ENCODE peak calls at places on chromosomes 7 and 10, in six cellular contexts. One of them, this sample, is unnamed.

GRCh38 chr7:151409555-151410404 is at the start of gene WDR86:
- DNase-seq in BJ: no peak
- DNase-seq in H9: peak
- DNase-seq in heart left ventricle: no peak
- DNase-seq in GM12865: no peak
- DNase-seq in fibroblast of pulmonary artery: no peak
- DNase-seq in this sample: no peak

GRCh38 chr7:107978815-107979408 is 24.0 kb downstream of the LAMB1 start:
- DNase-seq in fibroblast of pulmonary artery: no peak
- DNase-seq in GM12865: no peak
- DNase-seq in H9: no peak
- DNase-seq in heart left ventricle: no peak
- DNase-seq in BJ: no peak
- DNase-seq in this sample: no peak

GRCh38 chr10:43060291-43060690 is 16.6 kb upstream of the RET start:
- DNase-seq in H9: no peak
- DNase-seq in GM12865: no peak
- DNase-seq in BJ: no peak
- DNase-seq in heart left ventricle: peak
- DNase-seq in fibroblast of pulmonary artery: no peak
- DNase-seq in this sample: no peak

GRCh38 chr7:138726288-138726687 is 25.1 kb upstream of the SVOPL start:
- DNase-seq in heart left ventricle: no peak
- DNase-seq in H9: peak
- DNase-seq in GM12865: no peak
- DNase-seq in BJ: no peak
- DNase-seq in fibroblast of pulmonary artery: no peak
- DNase-seq in this sample: no peak

GRCh38 chr7:83413425-83413824 is 235.5 kb downstream of the SEMA3E start:
- DNase-seq in GM12865: no peak
- DNase-seq in H9: no peak
- DNase-seq in BJ: no peak
- DNase-seq in fibroblast of pulmonary artery: peak
- DNase-seq in heart left ventricle: no peak
- DNase-seq in this sample: no peak

GRCh38 chr7:150412518-150413247 is 33.6 kb downstream of the ZNF775 start:
- DNase-seq in H9: peak
- DNase-seq in BJ: no peak
- DNase-seq in heart left ventricle: no peak
- DNase-seq in fibroblast of pulmonary artery: no peak
- DNase-seq in GM12865: no peak
- DNase-seq in this sample: no peak

GRCh38 chr10:80529604-80530003 is 8.1 kb upstream of the SH2D4B start:
- DNase-seq in BJ: no peak
- DNase-seq in fibroblast of pulmonary artery: no peak
- DNase-seq in heart left ventricle: peak
- DNase-seq in GM12865: no peak
- DNase-seq in H9: no peak
- DNase-seq in this sample: no peak

GRCh38 chr10:44437837-44438752 is 53.2 kb upstream of the CXCL12 start:
- DNase-seq in fibroblast of pulmonary artery: no peak
- DNase-seq in H9: no peak
- DNase-seq in heart left ventricle: no peak
- DNase-seq in BJ: no peak
- DNase-seq in GM12865: no peak
- DNase-seq in this sample: no peak

GRCh38 chr7:855686-856369 is 20.5 kb upstream of the GET4 start:
- DNase-seq in H9: no peak
- DNase-seq in heart left ventricle: no peak
- DNase-seq in GM12865: no peak
- DNase-seq in fibroblast of pulmonary artery: no peak
- DNase-seq in BJ: no peak
- DNase-seq in this sample: no peak

GRCh38 chr10:86942441-86943315 is 14.7 kb downstream of the MMRN2 start:
- DNase-seq in H9: no peak
- DNase-seq in BJ: no peak
- DNase-seq in fibroblast of pulmonary artery: no peak
- DNase-seq in GM12865: no peak
- DNase-seq in heart left ventricle: no peak
- DNase-seq in this sample: no peak

GRCh38 chr10:14476641-14477407 is 146.1 kb upstream of the FRMD4A start:
- DNase-seq in heart left ventricle: no peak
- DNase-seq in H9: no peak
- DNase-seq in GM12865: no peak
- DNase-seq in BJ: peak
- DNase-seq in fibroblast of pulmonary artery: peak
- DNase-seq in this sample: no peak

GRCh38 chr7:108156897-108157605 is 26.9 kb upstream of the LAMB4 start:
- DNase-seq in heart left ventricle: no peak
- DNase-seq in GM12865: no peak
- DNase-seq in fibroblast of pulmonary artery: no peak
- DNase-seq in BJ: no peak
- DNase-seq in H9: no peak
- DNase-seq in this sample: no peak

GRCh38 chr7:142583424-142583823 is 165.8 kb upstream of the PRSS1 start:
- DNase-seq in heart left ventricle: no peak
- DNase-seq in GM12865: peak
- DNase-seq in H9: no peak
- DNase-seq in fibroblast of pulmonary artery: peak
- DNase-seq in BJ: no peak
- DNase-seq in this sample: peak

GRCh38 chr10:4391683-4392082 is 434.3 kb upstream of the AKR1E2 start:
- DNase-seq in heart left ventricle: no peak
- DNase-seq in H9: no peak
- DNase-seq in BJ: no peak
- DNase-seq in fibroblast of pulmonary artery: peak
- DNase-seq in GM12865: peak
- DNase-seq in this sample: no peak

GRCh38 chr7:66016131-66016461 is 34.1 kb upstream of the GUSB start:
- DNase-seq in GM12865: no peak
- DNase-seq in BJ: no peak
- DNase-seq in fibroblast of pulmonary artery: peak
- DNase-seq in heart left ventricle: no peak
- DNase-seq in H9: no peak
- DNase-seq in this sample: no peak

GRCh38 chr10:27611861-27612450 is 107.9 kb downstream of the RAB18 start:
- DNase-seq in H9: no peak
- DNase-seq in GM12865: no peak
- DNase-seq in BJ: no peak
- DNase-seq in fibroblast of pulmonary artery: no peak
- DNase-seq in heart left ventricle: no peak
- DNase-seq in this sample: no peak

GRCh38 chr7:149218469-149219420 is 20.7 kb upstream of the ZNF212 start:
- DNase-seq in heart left ventricle: no peak
- DNase-seq in BJ: no peak
- DNase-seq in fibroblast of pulmonary artery: no peak
- DNase-seq in GM12865: no peak
- DNase-seq in H9: no peak
- DNase-seq in this sample: no peak

GRCh38 chr7:98737176-98737575 is 120.1 kb downstream of the NPTX2 start:
- DNase-seq in BJ: no peak
- DNase-seq in heart left ventricle: no peak
- DNase-seq in GM12865: no peak
- DNase-seq in H9: no peak
- DNase-seq in fibroblast of pulmonary artery: no peak
- DNase-seq in this sample: no peak

GRCh38 chr7:158300427-158300826 is 287.2 kb downstream of the PTPRN2 start:
- DNase-seq in H9: peak
- DNase-seq in heart left ventricle: no peak
- DNase-seq in fibroblast of pulmonary artery: no peak
- DNase-seq in BJ: no peak
- DNase-seq in GM12865: no peak
- DNase-seq in this sample: no peak

GRCh38 chr10:33719005-33719703 is 384.7 kb upstream of the NRP1 start:
- DNase-seq in H9: no peak
- DNase-seq in GM12865: no peak
- DNase-seq in BJ: no peak
- DNase-seq in heart left ventricle: peak
- DNase-seq in fibroblast of pulmonary artery: peak
- DNase-seq in this sample: no peak

GRCh38 chr7:55983537-55983936 is 19.2 kb downstream of the NIPSNAP2 start:
- DNase-seq in H9: no peak
- DNase-seq in fibroblast of pulmonary artery: no peak
- DNase-seq in heart left ventricle: no peak
- DNase-seq in GM12865: no peak
- DNase-seq in BJ: no peak
- DNase-seq in this sample: no peak

GRCh38 chr10:132745971-132746370 is 40.0 kb downstream of the NKX6-2 start:
- DNase-seq in H9: no peak
- DNase-seq in BJ: no peak
- DNase-seq in fibroblast of pulmonary artery: no peak
- DNase-seq in GM12865: no peak
- DNase-seq in heart left ventricle: no peak
- DNase-seq in this sample: no peak

GRCh38 chr10:43685744-43686143 is 37.1 kb upstream of the ZNF32 start:
- DNase-seq in heart left ventricle: no peak
- DNase-seq in GM12865: no peak
- DNase-seq in BJ: no peak
- DNase-seq in fibroblast of pulmonary artery: no peak
- DNase-seq in H9: no peak
- DNase-seq in this sample: no peak

GRCh38 chr7:35905555-35905954 is 104.7 kb downstream of the SEPTIN7 start:
- DNase-seq in GM12865: no peak
- DNase-seq in BJ: no peak
- DNase-seq in heart left ventricle: no peak
- DNase-seq in fibroblast of pulmonary artery: peak
- DNase-seq in H9: no peak
- DNase-seq in this sample: no peak

GRCh38 chr10:78551184-78552005 is 517.4 kb upstream of the ZMIZ1 start:
- DNase-seq in H9: peak
- DNase-seq in GM12865: no peak
- DNase-seq in fibroblast of pulmonary artery: no peak
- DNase-seq in heart left ventricle: no peak
- DNase-seq in BJ: no peak
- DNase-seq in this sample: no peak

GRCh38 chr10:111126981-111127848 is 50.4 kb downstream of the ADRA2A start:
- DNase-seq in heart left ventricle: no peak
- DNase-seq in H9: peak
- DNase-seq in GM12865: no peak
- DNase-seq in fibroblast of pulmonary artery: no peak
- DNase-seq in BJ: no peak
- DNase-seq in this sample: no peak

GRCh38 chr7:24378871-24379608 is 95.0 kb downstream of the NPY start:
- DNase-seq in fibroblast of pulmonary artery: peak
- DNase-seq in BJ: no peak
- DNase-seq in H9: no peak
- DNase-seq in GM12865: no peak
- DNase-seq in heart left ventricle: no peak
- DNase-seq in this sample: no peak

GRCh38 chr10:3865565-3865964 is 80.6 kb upstream of the KLF6 start:
- DNase-seq in heart left ventricle: no peak
- DNase-seq in GM12865: peak
- DNase-seq in fibroblast of pulmonary artery: no peak
- DNase-seq in H9: no peak
- DNase-seq in BJ: no peak
- DNase-seq in this sample: no peak

DNA sequence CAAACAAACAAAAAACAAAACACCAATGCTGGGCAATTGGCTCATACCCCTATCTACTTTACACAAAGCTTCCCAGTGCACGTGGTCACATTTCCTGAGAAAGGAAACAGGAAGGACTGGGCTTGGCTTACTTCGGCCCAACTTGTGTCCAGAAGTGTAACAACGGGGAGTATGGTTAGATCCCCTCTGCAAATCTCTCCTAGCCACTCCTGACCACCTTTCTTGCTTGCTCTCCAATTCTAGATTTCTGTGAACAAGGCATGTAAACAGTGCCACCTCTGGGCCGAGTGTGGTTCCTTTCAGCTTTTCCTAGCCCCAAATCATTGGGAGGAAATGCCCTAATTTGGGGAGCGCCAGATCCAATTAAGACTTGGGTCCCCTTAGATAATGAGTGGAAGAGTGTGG is 21.0 kb upstream of the FRAT2 start:
- DNase-seq in GM12865: no peak
- DNase-seq in BJ: no peak
- DNase-seq in fibroblast of pulmonary artery: peak
- DNase-seq in heart left ventricle: no peak
- DNase-seq in H9: no peak
- DNase-seq in this sample: no peak
- TF ChIP-seq CTCF in GM12865: peak
- TF ChIP-seq CTCF in BJ: peak
- TF ChIP-seq CTCF in fibroblast of pulmonary artery: peak
- TF ChIP-seq CTCF in heart left ventricle: peak
- TF ChIP-seq CTCF in H9: peak
- TF ChIP-seq CTCF in this sample: no peak

GRCh38 chr7:135662123-135662372 is 266 bp upstream of the STMP1 start:
- DNase-seq in heart left ventricle: no peak
- DNase-seq in GM12865: no peak
- DNase-seq in BJ: no peak
- DNase-seq in fibroblast of pulmonary artery: no peak
- DNase-seq in H9: no peak
- DNase-seq in this sample: no peak
- TF ChIP-seq CTCF in heart left ventricle: no peak
- TF ChIP-seq CTCF in GM12865: no peak
- TF ChIP-seq CTCF in BJ: no peak
- TF ChIP-seq CTCF in fibroblast of pulmonary artery: no peak
- TF ChIP-seq CTCF in H9: peak
- TF ChIP-seq CTCF in this sample: peak

DNA sequence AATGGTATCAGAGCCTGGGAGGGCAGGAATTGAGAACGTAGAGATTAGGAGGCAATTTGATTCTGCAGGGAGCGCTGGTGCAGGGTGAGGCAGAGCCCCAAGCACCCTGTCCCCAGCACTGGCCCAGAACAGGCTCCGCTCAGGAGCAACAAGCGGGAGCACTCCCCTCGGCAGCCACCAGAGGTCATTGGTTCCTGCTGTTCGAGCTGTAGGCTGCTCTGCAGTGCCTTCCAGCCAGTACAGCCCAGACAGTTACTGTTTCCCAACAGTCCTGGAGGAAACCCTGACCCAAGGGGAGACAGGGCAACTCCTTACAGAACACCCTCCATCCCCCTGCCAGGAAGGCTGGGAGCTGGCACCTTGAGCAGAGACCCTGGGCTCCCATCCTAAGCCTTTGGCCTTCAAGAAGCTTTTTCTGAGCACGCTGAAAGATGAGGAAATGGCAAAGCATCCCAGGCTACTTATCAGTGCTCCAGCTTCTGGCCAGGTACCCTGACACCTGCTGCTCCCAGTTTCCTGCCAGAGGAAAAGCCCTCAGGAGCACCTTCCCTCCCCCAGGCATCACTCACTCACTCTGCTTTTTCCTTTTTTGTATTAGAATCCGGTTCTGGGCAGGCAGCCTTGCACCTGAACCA is 71.2 kb upstream of the EFCAB10 start:
- DNase-seq in GM12865: peak
- DNase-seq in BJ: no peak
- DNase-seq in fibroblast of pulmonary artery: peak
- DNase-seq in H9: peak
- DNase-seq in heart left ventricle: peak
- DNase-seq in this sample: peak
- TF ChIP-seq CTCF in GM12865: peak
- TF ChIP-seq CTCF in BJ: peak
- TF ChIP-seq CTCF in fibroblast of pulmonary artery: peak
- TF ChIP-seq CTCF in H9: peak
- TF ChIP-seq CTCF in heart left ventricle: peak
- TF ChIP-seq CTCF in this sample: peak

DNA sequence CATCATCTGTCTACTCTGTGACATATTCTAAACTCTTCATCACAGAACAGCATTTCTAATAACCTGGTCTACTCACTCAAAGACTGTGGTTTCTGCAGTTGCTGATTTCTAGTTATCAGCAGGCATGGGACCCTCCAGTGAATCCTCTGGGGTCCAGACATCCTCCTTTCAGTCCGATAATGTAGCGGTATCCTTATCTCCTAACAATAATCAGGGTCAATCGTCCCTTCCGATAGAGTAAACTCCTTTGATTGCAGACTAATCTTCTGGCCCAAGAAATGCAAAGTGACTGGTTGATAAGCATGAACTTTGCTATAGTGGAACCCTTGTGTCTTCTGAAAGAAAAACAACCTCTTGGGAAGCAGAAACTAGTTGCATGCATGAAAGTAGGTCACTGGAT is 1209.8 kb upstream of the CELF2 start:
- DNase-seq in BJ: no peak
- DNase-seq in heart left ventricle: no peak
- DNase-seq in fibroblast of pulmonary artery: no peak
- DNase-seq in GM12865: no peak
- DNase-seq in H9: no peak
- DNase-seq in this sample: no peak
- TF ChIP-seq CTCF in BJ: no peak
- TF ChIP-seq CTCF in heart left ventricle: no peak
- TF ChIP-seq CTCF in fibroblast of pulmonary artery: no peak
- TF ChIP-seq CTCF in GM12865: no peak
- TF ChIP-seq CTCF in H9: no peak
- TF ChIP-seq CTCF in this sample: no peak